ENCODE peak calls at places on chromosome 17, in five cellular contexts. F is HepG2, K is neural progenitor cell, J is K562, W is fibroblast of lung. V is an unnamed sample.
A peak's percentile ranks its signal among the peaks of the same experiment; 100 is the strongest.

GRCh38 chr17:18039535-18040286 is 503 bp downstream of the GID4 start:
- DNase-seq in F (no peak), K (peak; percentile 78), J (peak; percentile 83), W (no peak), V (no peak)

GRCh38 chr17:30920282-30920681 is 1.5 kb upstream of the ADAP2 start:
- DNase-seq in F (peak; percentile 27), K (peak; percentile 63), J (no peak), W (peak; percentile 10), V (no peak)

GRCh38 chr17:9729034-9729650 is 62.2 kb downstream of the DHRS7C start:
- DNase-seq in F (peak; percentile 47), K (peak; percentile 56), J (peak; percentile 42), W (peak; percentile 44), V (peak; percentile 36)

GRCh38 chr17:15945493-15946209 is 721 bp downstream of the ADORA2B start:
- DNase-seq in F (no peak), K (peak; percentile 56), J (peak; percentile 55), W (peak; percentile 34), V (no peak)

GRCh38 chr17:73519011-73519410 is 125.2 kb downstream of the SDK2 start:
- DNase-seq in F (no peak), K (no peak), J (no peak), W (no peak), V (no peak)

GRCh38 chr17:62724398-62725146 is 83.5 kb downstream of the MARCHF10 start:
- DNase-seq in F (no peak), K (no peak), J (no peak), W (no peak), V (no peak)

GRCh38 chr17:72386619-72387237 is 265.9 kb downstream of the SOX9 start:
- DNase-seq in F (peak; percentile 97), K (no peak), J (no peak), W (no peak), V (no peak)

GRCh38 chr17:76441681-76442340 is 11.1 kb downstream of the UBE2O start:
- DNase-seq in F (no peak), K (peak; percentile 48), J (peak; percentile 31), W (no peak), V (no peak)

DNA sequence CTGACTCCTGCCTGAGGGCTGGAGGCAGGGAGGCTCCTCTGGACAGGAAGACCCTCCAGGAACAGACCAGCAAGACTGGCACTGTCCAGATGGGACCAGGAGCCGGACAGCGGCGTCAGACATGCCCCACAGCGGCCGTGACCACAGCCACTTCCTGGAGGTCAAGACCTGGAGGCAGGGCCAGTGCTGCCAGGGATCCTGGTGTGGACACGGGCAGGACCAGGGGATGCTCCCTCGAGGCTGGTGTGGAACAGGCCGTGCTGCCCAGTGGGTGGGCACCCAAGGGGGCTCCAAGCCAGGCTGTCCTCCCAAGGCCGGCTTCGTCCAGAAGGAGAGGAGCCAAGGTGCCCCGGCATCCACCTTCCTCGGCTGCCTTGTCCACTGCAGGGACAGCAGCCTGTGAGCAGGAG is 4.5 kb upstream of the CCDC57 start:
- DNase-seq in F (no peak), K (no peak), J (no peak), W (no peak), V (no peak)
- H3K9ac ChIP-seq in F (peak overlapping the region; percentile 76), K (no peak overlapping the region), J (peak overlapping the region; percentile 78), W (peak overlapping the region; percentile 55), V (peak overlapping the region; percentile 76)

GRCh38 chr17:57464191-57464864 is 208.0 kb downstream of the MSI2 start:
- DNase-seq in F (no peak), K (no peak), J (no peak), W (no peak), V (no peak)

GRCh38 chr17:57465551-57465950 is 209.2 kb downstream of the MSI2 start:
- DNase-seq in F (no peak), K (no peak), J (no peak), W (peak; percentile 50), V (no peak)

GRCh38 chr17:57467801-57468200 is 211.5 kb downstream of the MSI2 start:
- DNase-seq in F (no peak), K (no peak), J (no peak), W (no peak), V (no peak)

GRCh38 chr17:57467226-57467625 is 210.9 kb downstream of the MSI2 start:
- DNase-seq in F (no peak), K (no peak), J (no peak), W (no peak), V (no peak)

DNA sequence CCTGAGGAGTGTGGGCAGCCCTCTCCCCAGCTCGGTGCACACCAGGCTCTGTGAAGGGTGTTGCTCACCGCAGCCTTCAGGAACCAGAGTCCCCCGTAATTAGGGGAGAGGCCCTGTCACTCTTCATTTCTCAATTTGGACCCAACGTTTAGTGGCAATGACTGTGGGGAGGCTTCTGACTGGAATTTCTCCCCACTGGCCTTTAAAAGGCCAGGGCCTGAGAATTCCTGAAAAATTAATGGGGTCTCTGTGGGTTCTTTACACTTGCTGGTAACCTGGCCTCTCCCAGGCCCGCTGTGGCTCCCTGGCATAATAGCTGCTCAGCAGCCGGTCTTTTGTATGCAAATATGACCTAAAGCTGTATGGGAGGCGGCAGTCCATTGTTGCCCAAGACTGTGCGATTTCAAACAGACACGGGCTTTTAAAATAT is 209.7 kb downstream of the MSI2 start:
- DNase-seq in F (no peak), K (peak; percentile 78), J (no peak), W (no peak), V (no peak)
- TF ChIP-seq CTCF in F (no peak), K (no peak), J (no peak), W (no peak), V (no peak)

GRCh38 chr17:8503807-8504206 is 68.1 kb downstream of the NDEL1 start:
- DNase-seq in F (no peak), K (no peak), J (no peak), W (no peak), V (no peak)
- TF ChIP-seq EZH2 in F (no peak), K (no peak), J (no peak), W (no peak), V (no peak)

DNA sequence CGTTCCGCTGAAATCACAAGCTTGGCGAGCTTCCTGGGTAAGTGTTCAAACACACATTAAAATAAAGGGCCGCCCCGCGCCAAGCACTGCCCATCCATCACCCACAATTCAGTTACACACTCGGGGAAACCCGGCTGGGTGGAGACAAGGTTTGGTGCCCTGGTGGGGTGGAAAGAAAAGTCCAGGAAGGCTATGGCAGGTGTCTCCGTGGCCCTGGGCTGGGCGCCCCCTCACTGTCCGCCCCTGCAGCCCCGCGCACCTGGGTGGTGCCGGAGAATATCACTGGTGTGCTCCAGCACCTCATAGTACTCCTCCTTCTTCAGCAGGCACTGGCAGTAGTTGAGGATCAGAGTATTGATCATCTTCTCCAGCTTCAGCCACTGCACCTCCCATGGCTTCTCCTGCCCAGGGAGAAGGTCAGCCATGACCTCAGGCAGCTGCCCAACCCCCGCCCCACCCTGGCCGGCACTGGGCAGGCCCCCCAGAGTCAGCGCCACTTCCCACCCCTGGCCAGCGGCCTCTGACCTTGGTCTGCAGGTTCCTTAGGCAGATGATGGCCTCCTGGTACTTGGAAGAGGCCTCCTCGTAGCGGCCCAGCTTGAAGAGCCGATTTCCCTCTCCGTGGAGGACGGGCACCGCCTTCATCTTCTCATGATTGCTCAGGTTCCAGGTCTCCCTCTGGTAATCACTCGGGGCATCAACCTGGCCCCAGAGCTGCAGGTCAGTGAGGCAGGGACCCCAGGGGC is 8.4 kb downstream of the AIPL1 start:
- DNase-seq in F (no peak), K (no peak), J (no peak), W (no peak), V (no peak)
- H3K9ac ChIP-seq in F (no peak overlapping the region), K (no peak overlapping the region), J (no peak overlapping the region), W (no peak overlapping the region), V (no peak overlapping the region)

DNA sequence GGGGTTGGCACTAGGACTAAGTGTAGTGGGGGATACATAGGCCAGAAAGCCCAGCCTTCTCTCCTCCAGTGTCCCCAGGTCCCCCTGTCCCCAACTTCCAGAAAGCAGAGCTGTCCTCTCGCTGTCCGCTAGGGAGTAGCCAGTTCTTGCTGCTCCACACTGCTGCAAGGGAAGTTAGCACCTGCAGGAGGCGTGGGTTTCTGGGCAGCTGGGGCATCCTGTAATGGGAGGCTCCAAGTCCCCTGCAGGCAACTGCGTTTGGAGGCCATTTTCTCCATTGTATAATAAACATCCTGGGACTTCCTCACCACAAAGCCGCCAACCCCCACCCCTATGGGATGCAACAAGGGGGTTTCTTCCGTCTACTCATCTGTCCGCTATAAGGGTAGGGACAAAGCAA is 1.7 kb downstream of the RPRML start:
- DNase-seq in F (peak; percentile 54), K (peak; percentile 93), J (peak; percentile 49), W (peak; percentile 29), V (peak; percentile 11)
- TF ChIP-seq CTCF in F (peak; percentile 37), K (peak; percentile 73), J (peak; percentile 98), W (peak; percentile 28), V (no peak)

GRCh38 chr17:68198931-68199836 is 48.7 kb upstream of the AMZ2 start:
- DNase-seq in F (no peak), K (peak; percentile 53), J (no peak), W (no peak), V (no peak)
- TF ChIP-seq EZH2 in F (no peak), K (peak; percentile 99), J (no peak), W (peak; percentile 94), V (peak; percentile 81)

V was measured in astrocyte.